ENCODE peak calls at places on chromosome 13, in four cellular contexts. G is A549, U is GM12891, P is gastrocnemius medialis. W is an unnamed sample.

GRCh38 chr13:35891973-35892441 is 239.2 kb downstream of the DCLK1 start:
- DNase-seq in U (no peak), G (peak; percentile 1), P (no peak), W (no peak)

GRCh38 chr13:61192826-61193225 is 222.8 kb downstream of the PCDH20 start:
- DNase-seq in G (no peak), P (no peak), U (no peak), W (no peak)

GRCh38 chr13:75454497-75454896 is 27.5 kb downstream of the TBC1D4 start:
- DNase-seq in G (no peak), U (no peak), P (no peak), W (no peak)

GRCh38 chr13:70125693-70126092 is 17.4 kb upstream of the KLHL1 start:
- DNase-seq in P (no peak), U (no peak), G (no peak), W (no peak)

GRCh38 chr13:95614641-95615245 is 29.8 kb downstream of the DZIP1 start:
- DNase-seq in U (no peak), G (no peak), P (no peak), W (no peak)

GRCh38 chr13:28744091-28744536 is 25.3 kb upstream of the SLC46A3 start:
- DNase-seq in U (no peak), G (peak; percentile 46), P (no peak), W (no peak)

GRCh38 chr13:90824027-90824426 is 523.5 kb upstream of the MIR17HG start:
- DNase-seq in U (no peak), G (no peak), P (no peak), W (no peak)

GRCh38 chr13:48155850-48156249 is 60.9 kb upstream of the MED4 start:
- DNase-seq in P (no peak), G (peak; percentile 23), U (no peak), W (no peak)

GRCh38 chr13:113009743-113010509 is 40.9 kb downstream of the MCF2L start:
- DNase-seq in U (no peak), G (no peak), P (no peak), W (no peak)

GRCh38 chr13:39556856-39557255 is 46.1 kb downstream of the LHFPL6 start:
- DNase-seq in G (no peak), U (no peak), P (no peak), W (no peak)

GRCh38 chr13:98176777-98177608 is at the start of gene RNF113B:
- DNase-seq in G (no peak), P (no peak), U (no peak), W (no peak)

DNA sequence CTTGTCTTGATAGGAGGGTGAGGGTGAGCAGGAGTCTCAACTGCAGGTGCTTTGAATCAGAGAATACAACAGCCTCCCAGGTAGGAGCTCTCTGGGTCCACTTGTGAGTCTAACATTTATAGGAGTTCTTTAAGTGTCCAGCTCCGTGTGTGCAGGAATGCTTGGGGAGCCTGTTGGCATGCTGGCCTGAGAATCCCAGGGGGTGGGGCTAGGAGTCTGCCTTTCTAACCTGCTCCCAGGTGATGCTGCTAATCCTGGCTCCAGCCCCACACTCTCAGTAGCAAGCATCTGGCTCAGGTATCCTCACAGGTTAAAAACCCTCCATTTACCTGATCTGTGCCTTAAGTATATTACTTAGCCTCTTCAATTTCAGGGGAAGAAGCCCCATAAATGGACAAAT is 368.9 kb downstream of the RBM26 start:
- DNase-seq in G (no peak), U (no peak), P (no peak), W (no peak)
- TF ChIP-seq POLR2A in G (no peak), U (no peak), P (no peak), W (no peak)

GRCh38 chr13:30443957-30444404 is 21.7 kb downstream of the UBE2L5 start:
- DNase-seq in U (no peak), G (no peak), P (no peak), W (no peak)
- TF ChIP-seq POLR2A in U (no peak), G (no peak), P (no peak), W (no peak)

DNA sequence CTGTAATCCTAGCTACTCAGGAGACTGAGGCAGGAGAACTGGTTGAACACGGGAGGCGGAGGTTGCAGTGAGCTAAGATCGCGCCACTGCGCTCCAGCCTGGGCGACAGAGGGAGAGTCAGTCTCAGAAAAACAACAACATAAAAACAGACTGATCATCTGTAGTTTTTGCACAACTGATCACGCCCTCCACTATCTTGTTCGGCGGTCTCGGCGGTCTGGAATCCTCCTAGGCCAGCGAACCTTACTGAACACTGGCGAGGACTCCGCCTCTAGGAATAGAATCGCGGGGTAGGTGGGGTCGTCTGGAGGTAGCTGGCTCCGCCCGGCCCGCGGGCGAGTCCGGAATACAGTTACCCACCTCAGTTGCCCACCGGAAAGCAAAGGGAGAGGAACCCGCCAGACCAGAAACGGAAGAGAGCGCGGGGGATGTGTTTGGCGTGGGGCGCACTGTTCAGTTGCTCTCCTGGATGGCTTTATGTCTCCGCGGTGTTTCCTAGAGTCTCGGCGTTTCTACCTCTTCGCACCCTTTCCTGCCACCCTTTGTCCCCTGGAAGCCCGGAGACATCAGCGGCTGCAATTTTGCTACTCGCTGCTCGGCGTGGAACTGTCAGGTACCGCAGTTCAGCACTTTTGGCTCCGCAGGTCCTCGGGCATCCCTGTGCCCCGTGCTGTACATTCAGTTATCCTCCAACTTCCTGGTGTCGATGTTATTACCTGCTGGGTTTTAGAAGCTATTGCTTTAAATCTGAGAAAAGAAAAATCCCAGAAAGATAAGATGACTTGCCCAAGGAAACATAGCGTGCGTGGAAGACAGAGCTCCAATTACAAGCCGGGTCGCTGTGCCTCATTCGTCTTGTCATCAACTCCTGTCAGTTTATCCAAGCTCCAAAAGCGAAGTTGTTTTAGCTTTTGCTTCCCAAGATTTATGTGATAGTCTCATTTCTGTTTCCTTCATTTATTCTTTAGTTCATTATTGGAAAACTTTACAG is 24.9 kb upstream of the HNRNPA1L2 start:
- DNase-seq in U (peak; percentile 65), P (peak; percentile 71), G (peak; percentile 82), W (peak; percentile 84)
- TF ChIP-seq POLR2A in U (peak; percentile 83), P (peak; percentile 11), G (peak; percentile 59), W (peak; percentile 78)

GRCh38 chr13:23574421-23574820 is 4.2 kb downstream of the TNFRSF19 start:
- DNase-seq in U (no peak), P (no peak), G (no peak), W (no peak)

GRCh38 chr13:23572836-23573235 is 2.6 kb downstream of the TNFRSF19 start:
- DNase-seq in U (no peak), P (no peak), G (no peak), W (peak; percentile 27)

GRCh38 chr13:23567792-23568480 is 2.3 kb upstream of the TNFRSF19 start:
- DNase-seq in U (no peak), G (no peak), P (peak; percentile 30), W (peak; percentile 13)

GRCh38 chr13:23570931-23571330 is 719 bp downstream of the TNFRSF19 start:
- DNase-seq in P (no peak), G (no peak), U (no peak), W (peak; percentile 71)

GRCh38 chr13:23570099-23570926 is at the start of gene TNFRSF19:
- DNase-seq in P (no peak), G (no peak), U (no peak), W (peak; percentile 76)
- TF ChIP-seq POLR2A in P (no peak), G (no peak), U (peak; percentile 16), W (peak; percentile 39)